ENCODE peak calls at places on chromosomes 12 and 14, in seven cellular contexts. One of them, this sample, is unnamed.

GRCh38 chr14:104892517-104893434 is 27.7 kb downstream of the CEP170B start:
- DNase-seq in tibial nerve: no peak
- DNase-seq in HCT116: no peak
- DNase-seq in endothelial cell: peak
- DNase-seq in thoracic aorta: no peak
- DNase-seq in uterus: peak
- DNase-seq in GM20000: no peak
- DNase-seq in this sample: no peak

GRCh38 chr12:95790025-95790911 is at the start of gene NTN4:
- DNase-seq in thoracic aorta: no peak
- DNase-seq in uterus: peak
- DNase-seq in GM20000: peak
- DNase-seq in endothelial cell: peak
- DNase-seq in tibial nerve: peak
- DNase-seq in HCT116: no peak
- DNase-seq in this sample: no peak

GRCh38 chr14:96627811-96628775 is 125.9 kb downstream of the PAPOLA start:
- DNase-seq in uterus: peak
- DNase-seq in tibial nerve: no peak
- DNase-seq in GM20000: no peak
- DNase-seq in HCT116: no peak
- DNase-seq in thoracic aorta: no peak
- DNase-seq in endothelial cell: no peak
- DNase-seq in this sample: no peak

GRCh38 chr12:6337958-6338406 is 3.9 kb downstream of the TNFRSF1A start:
- DNase-seq in thoracic aorta: no peak
- DNase-seq in endothelial cell: no peak
- DNase-seq in uterus: no peak
- DNase-seq in GM20000: no peak
- DNase-seq in tibial nerve: no peak
- DNase-seq in HCT116: no peak
- DNase-seq in this sample: no peak

GRCh38 chr12:108102363-108102762 is 26.7 kb upstream of the WSCD2 start:
- DNase-seq in tibial nerve: no peak
- DNase-seq in endothelial cell: no peak
- DNase-seq in thoracic aorta: no peak
- DNase-seq in GM20000: no peak
- DNase-seq in HCT116: no peak
- DNase-seq in uterus: no peak
- DNase-seq in this sample: no peak

GRCh38 chr12:34249271-34249670 is 227.0 kb downstream of the ALG10 start:
- DNase-seq in endothelial cell: no peak
- DNase-seq in tibial nerve: no peak
- DNase-seq in thoracic aorta: no peak
- DNase-seq in uterus: no peak
- DNase-seq in GM20000: no peak
- DNase-seq in HCT116: no peak
- DNase-seq in this sample: no peak

GRCh38 chr14:90575781-90576180 is 179.0 kb downstream of the CALM1 start:
- DNase-seq in GM20000: no peak
- DNase-seq in thoracic aorta: no peak
- DNase-seq in tibial nerve: no peak
- DNase-seq in HCT116: no peak
- DNase-seq in uterus: no peak
- DNase-seq in endothelial cell: no peak
- DNase-seq in this sample: no peak

GRCh38 chr14:52094871-52095270 is 26.0 kb upstream of the NID2 start:
- DNase-seq in tibial nerve: no peak
- DNase-seq in thoracic aorta: no peak
- DNase-seq in endothelial cell: no peak
- DNase-seq in GM20000: no peak
- DNase-seq in HCT116: no peak
- DNase-seq in uterus: no peak
- DNase-seq in this sample: no peak

GRCh38 chr14:91745329-91745728 is 13.4 kb upstream of the CATSPERB start:
- DNase-seq in tibial nerve: no peak
- DNase-seq in GM20000: no peak
- DNase-seq in endothelial cell: no peak
- DNase-seq in thoracic aorta: no peak
- DNase-seq in uterus: no peak
- DNase-seq in HCT116: no peak
- DNase-seq in this sample: no peak

GRCh38 chr12:114319422-114319821 is 86.5 kb downstream of the TBX5 start:
- DNase-seq in GM20000: no peak
- DNase-seq in tibial nerve: no peak
- DNase-seq in endothelial cell: no peak
- DNase-seq in HCT116: no peak
- DNase-seq in thoracic aorta: peak
- DNase-seq in uterus: peak
- DNase-seq in this sample: peak

GRCh38 chr14:36504805-36505192 is 15.2 kb downstream of the NKX2-1 start:
- DNase-seq in tibial nerve: no peak
- DNase-seq in endothelial cell: no peak
- DNase-seq in uterus: no peak
- DNase-seq in thoracic aorta: no peak
- DNase-seq in GM20000: peak
- DNase-seq in HCT116: no peak
- DNase-seq in this sample: no peak

GRCh38 chr12:11623382-11623781 is 26.1 kb upstream of the ETV6 start:
- DNase-seq in thoracic aorta: no peak
- DNase-seq in HCT116: no peak
- DNase-seq in GM20000: no peak
- DNase-seq in endothelial cell: no peak
- DNase-seq in uterus: no peak
- DNase-seq in tibial nerve: no peak
- DNase-seq in this sample: no peak

GRCh38 chr14:73253721-73254120 is 16.4 kb downstream of the PAPLN start:
- DNase-seq in thoracic aorta: no peak
- DNase-seq in uterus: no peak
- DNase-seq in GM20000: no peak
- DNase-seq in tibial nerve: no peak
- DNase-seq in endothelial cell: no peak
- DNase-seq in HCT116: no peak
- DNase-seq in this sample: no peak

GRCh38 chr12:32302218-32302826 is 97.0 kb upstream of the FGD4 start:
- DNase-seq in uterus: no peak
- DNase-seq in GM20000: peak
- DNase-seq in endothelial cell: peak
- DNase-seq in HCT116: peak
- DNase-seq in thoracic aorta: no peak
- DNase-seq in tibial nerve: no peak
- DNase-seq in this sample: no peak
- TF ChIP-seq CTCF in uterus: peak
- TF ChIP-seq CTCF in GM20000: peak
- TF ChIP-seq CTCF in endothelial cell: peak
- TF ChIP-seq CTCF in HCT116: peak
- TF ChIP-seq CTCF in thoracic aorta: no peak
- TF ChIP-seq CTCF in tibial nerve: peak
- TF ChIP-seq CTCF in this sample: peak

GRCh38 chr14:49879683-49880204 is 13.1 kb upstream of the ARF6 start:
- DNase-seq in tibial nerve: no peak
- DNase-seq in endothelial cell: peak
- DNase-seq in uterus: no peak
- DNase-seq in HCT116: peak
- DNase-seq in thoracic aorta: no peak
- DNase-seq in GM20000: peak
- DNase-seq in this sample: no peak
- TF ChIP-seq CTCF in tibial nerve: peak
- TF ChIP-seq CTCF in endothelial cell: peak
- TF ChIP-seq CTCF in uterus: peak
- TF ChIP-seq CTCF in HCT116: peak
- TF ChIP-seq CTCF in thoracic aorta: peak
- TF ChIP-seq CTCF in GM20000: peak
- TF ChIP-seq CTCF in this sample: peak

GRCh38 chr12:106736051-106736957 is 38.2 kb upstream of the RIC8B start:
- DNase-seq in HCT116: no peak
- DNase-seq in thoracic aorta: no peak
- DNase-seq in GM20000: no peak
- DNase-seq in uterus: no peak
- DNase-seq in endothelial cell: no peak
- DNase-seq in tibial nerve: no peak
- DNase-seq in this sample: no peak
- TF ChIP-seq CTCF in HCT116: no peak
- TF ChIP-seq CTCF in thoracic aorta: no peak
- TF ChIP-seq CTCF in GM20000: no peak
- TF ChIP-seq CTCF in uterus: no peak
- TF ChIP-seq CTCF in endothelial cell: no peak
- TF ChIP-seq CTCF in tibial nerve: no peak
- TF ChIP-seq CTCF in this sample: no peak

DNA sequence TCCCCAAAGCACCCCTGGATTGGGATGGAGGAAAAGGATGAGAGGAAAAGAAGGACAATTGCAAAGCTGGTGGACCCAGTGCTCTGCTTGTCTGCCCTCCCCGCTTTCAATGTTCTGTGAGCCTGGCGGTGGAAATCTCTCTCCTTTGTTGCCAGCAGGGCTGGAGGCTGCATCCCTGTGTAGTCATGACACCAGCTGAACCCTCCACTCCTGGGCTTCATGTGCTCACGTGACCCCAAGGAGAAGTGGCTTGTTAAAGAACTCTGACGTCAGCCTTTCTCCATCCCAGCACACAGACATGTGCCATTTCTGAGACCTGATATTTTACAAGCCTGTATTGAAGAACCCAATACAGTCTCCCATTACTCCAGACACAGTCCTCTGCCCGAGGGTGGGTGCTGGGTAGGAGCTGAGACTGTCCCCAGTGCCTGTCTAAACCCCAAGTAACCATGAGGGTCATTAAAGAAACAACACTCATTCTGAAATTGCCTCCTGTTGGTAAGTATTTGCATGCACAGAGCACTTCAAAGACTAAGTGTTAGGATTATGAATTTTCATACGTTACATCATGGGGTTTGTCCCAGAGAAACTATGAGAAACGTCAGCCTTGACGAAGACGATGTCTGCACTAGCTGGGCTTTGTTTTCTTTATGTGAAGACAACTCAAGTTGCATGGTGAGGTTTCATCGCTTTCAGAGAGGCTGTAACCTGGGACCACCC is 21.7 kb downstream of the GALNT16 start:
- DNase-seq in tibial nerve: no peak
- DNase-seq in thoracic aorta: no peak
- DNase-seq in endothelial cell: no peak
- DNase-seq in GM20000: peak
- DNase-seq in HCT116: no peak
- DNase-seq in uterus: no peak
- DNase-seq in this sample: no peak
- TF ChIP-seq CTCF in tibial nerve: no peak
- TF ChIP-seq CTCF in thoracic aorta: no peak
- TF ChIP-seq CTCF in endothelial cell: no peak
- TF ChIP-seq CTCF in GM20000: no peak
- TF ChIP-seq CTCF in HCT116: no peak
- TF ChIP-seq CTCF in uterus: no peak
- TF ChIP-seq CTCF in this sample: no peak

GRCh38 chr12:19574606-19575005 is 135.3 kb downstream of the AEBP2 start:
- DNase-seq in tibial nerve: no peak
- DNase-seq in GM20000: no peak
- DNase-seq in HCT116: no peak
- DNase-seq in uterus: no peak
- DNase-seq in endothelial cell: no peak
- DNase-seq in thoracic aorta: no peak
- DNase-seq in this sample: no peak
- TF ChIP-seq CTCF in tibial nerve: no peak
- TF ChIP-seq CTCF in GM20000: no peak
- TF ChIP-seq CTCF in HCT116: peak
- TF ChIP-seq CTCF in uterus: no peak
- TF ChIP-seq CTCF in endothelial cell: no peak
- TF ChIP-seq CTCF in thoracic aorta: no peak
- TF ChIP-seq CTCF in this sample: no peak

DNA sequence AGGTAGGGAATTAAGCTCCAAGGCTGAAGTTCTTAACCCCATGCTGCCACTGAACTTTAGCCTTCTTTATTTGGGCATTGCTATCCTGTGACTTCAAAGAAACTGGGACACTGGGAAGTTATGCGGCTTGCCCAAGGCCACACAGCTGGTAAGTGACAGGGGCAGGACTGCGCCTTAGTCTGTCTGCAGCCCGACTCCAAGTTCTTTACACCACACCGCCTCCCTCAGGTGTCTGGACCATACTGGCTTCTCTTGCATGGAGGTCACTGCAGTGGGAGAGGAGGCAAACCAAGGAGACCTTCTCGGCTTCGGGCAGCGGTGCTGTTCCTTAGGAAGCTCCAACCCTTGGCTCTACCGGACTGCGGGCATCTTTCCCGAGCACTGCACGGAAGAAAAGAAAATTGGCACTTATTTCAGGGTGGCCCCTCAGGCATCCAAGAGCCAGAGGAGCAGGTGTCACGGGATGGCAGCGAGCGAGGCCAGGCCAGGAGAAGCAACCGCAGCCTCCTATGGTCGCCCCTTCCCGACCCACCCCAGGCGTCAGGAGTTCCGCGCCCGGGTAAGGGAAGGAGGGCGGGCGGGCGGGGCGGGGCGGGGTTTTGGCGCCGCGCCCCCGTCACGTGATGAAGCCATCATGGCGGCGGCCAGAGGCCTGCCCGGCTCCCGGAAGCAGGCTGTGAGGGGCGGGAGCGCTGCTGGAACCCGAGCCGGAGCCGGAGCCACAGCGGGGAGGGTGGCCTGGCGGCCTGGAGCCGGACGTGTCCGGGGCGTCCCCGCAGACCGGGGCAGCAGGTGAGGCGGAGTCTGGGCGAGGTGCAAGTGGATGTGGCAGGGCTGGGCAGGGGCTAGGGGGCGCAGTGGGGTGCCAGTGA is 16.4 kb upstream of the ESPL1 start:
- DNase-seq in HCT116: peak
- DNase-seq in uterus: peak
- DNase-seq in thoracic aorta: peak
- DNase-seq in tibial nerve: peak
- DNase-seq in endothelial cell: peak
- DNase-seq in GM20000: peak
- DNase-seq in this sample: peak
- TF ChIP-seq CTCF in HCT116: peak
- TF ChIP-seq CTCF in uterus: peak
- TF ChIP-seq CTCF in thoracic aorta: no peak
- TF ChIP-seq CTCF in tibial nerve: peak
- TF ChIP-seq CTCF in endothelial cell: no peak
- TF ChIP-seq CTCF in GM20000: peak
- TF ChIP-seq CTCF in this sample: peak

This sample was measured in AG09319.